ENCODE peak calls at places on chromosome 7, in six cellular contexts. H is PC-9; L is mucosa of gallbladder; C is effector memory CD4-positive, alpha-beta T cell; T is foreskin fibroblast; E is fibroblast of mammary gland. V is an unnamed sample.
A peak's percentile ranks its signal among the peaks of the same experiment; 100 is the strongest.

GRCh38 chr7:98641646-98642489 is 24.8 kb downstream of the NPTX2 start:
- DNase-seq in T (no peak), H (no peak), E (no peak), C (no peak), L (no peak), V (no peak)

GRCh38 chr7:131166066-131166465 is 161.6 kb upstream of the MKLN1 start:
- DNase-seq in L (no peak), H (no peak), E (peak; percentile 87), T (peak; percentile 44), C (no peak), V (no peak)

GRCh38 chr7:86942995-86943394 is 116.5 kb downstream of the ELAPOR2 start:
- DNase-seq in C (no peak), T (no peak), L (no peak), H (no peak), E (no peak), V (no peak)

GRCh38 chr7:22357311-22358175 is 589 bp upstream of the RAPGEF5 start:
- DNase-seq in E (peak; percentile 18), H (no peak), L (peak; percentile 36), T (peak; percentile 20), C (no peak), V (no peak)

GRCh38 chr7:36047254-36047653 is 105.8 kb upstream of the EEPD1 start:
- DNase-seq in E (no peak), C (no peak), T (no peak), L (no peak), H (no peak), V (no peak)

GRCh38 chr7:17947606-17948005 is 7.3 kb upstream of the SNX13 start:
- DNase-seq in H (no peak), C (no peak), L (no peak), T (no peak), E (no peak), V (no peak)

GRCh38 chr7:3712841-3713240 is 411.8 kb downstream of the SDK1 start:
- DNase-seq in L (peak; percentile 16), H (no peak), C (no peak), E (no peak), T (no peak), V (no peak)

GRCh38 chr7:143316492-143316891 is 581 bp downstream of the CLCN1 start:
- DNase-seq in T (no peak), H (no peak), C (no peak), E (no peak), L (no peak), V (no peak)

GRCh38 chr7:85068796-85069195 is 118.1 kb downstream of the SEMA3D start:
- DNase-seq in T (peak; percentile 79), C (no peak), E (peak; percentile 90), H (no peak), L (no peak), V (peak; percentile 57)

GRCh38 chr7:2650451-2650850 is 18.7 kb downstream of the TTYH3 start:
- DNase-seq in H (no peak), E (no peak), C (no peak), L (no peak), T (no peak), V (no peak)

GRCh38 chr7:38594931-38595330 is 36.2 kb downstream of the AMPH start:
- DNase-seq in H (no peak), L (no peak), T (no peak), C (no peak), E (no peak), V (no peak)

GRCh38 chr7:234712-235553 is 42.6 kb downstream of the FAM20C start:
- DNase-seq in H (peak; percentile 90), L (peak; percentile 64), C (no peak), E (no peak), T (peak; percentile 69), V (peak; percentile 74)

GRCh38 chr7:114082934-114083647 is 164.3 kb upstream of the PPP1R3A start:
- DNase-seq in T (peak; percentile 57), E (peak; percentile 18), L (no peak), C (no peak), H (no peak), V (no peak)

GRCh38 chr7:35874881-35875280 is 74.0 kb downstream of the SEPTIN7 start:
- DNase-seq in T (no peak), C (no peak), L (no peak), E (peak; percentile 12), H (no peak), V (no peak)